ENCODE peak calls at places on chromosomes 13 and 19, in seven cellular contexts. V, J, W, Q, F, E and I are unnamed samples.

GRCh38 chr19:11420429-11420893 is 1.3 kb upstream of the RGL3 start:
- DNase-seq in V (no peak), J (no peak), W (no peak), Q (peak), F (peak), E (no peak), I (peak)

GRCh38 chr13:45966715-45967114 is 85.8 kb downstream of the ZC3H13 start:
- DNase-seq in V (no peak), J (no peak), W (no peak), Q (no peak), F (no peak), E (no peak), I (no peak)

GRCh38 chr19:49432141-49433073 is 7.2 kb downstream of the GFY start:
- DNase-seq in V (no peak), J (no peak), W (no peak), Q (no peak), F (no peak), E (no peak), I (no peak)

GRCh38 chr13:54511356-54511755 is 1482.7 kb downstream of the OLFM4 start:
- DNase-seq in V (no peak), J (no peak), W (no peak), Q (no peak), F (no peak), E (no peak), I (no peak)

GRCh38 chr19:16951529-16951928 is 62.7 kb downstream of the F2RL3 start:
- DNase-seq in V (peak), J (no peak), W (no peak), Q (no peak), F (no peak), E (no peak), I (no peak)

GRCh38 chr13:69595181-69595580 is 512.4 kb upstream of the ATXN8OS start:
- DNase-seq in V (no peak), J (no peak), W (no peak), Q (no peak), F (no peak), E (no peak), I (no peak)

GRCh38 chr19:48913114-48913513 is 13.0 kb downstream of the NUCB1 start:
- DNase-seq in V (no peak), J (no peak), W (no peak), Q (no peak), F (no peak), E (no peak), I (no peak)

GRCh38 chr19:49403404-49404187 is 15.5 kb downstream of the KASH5 start:
- DNase-seq in V (no peak), J (no peak), W (no peak), Q (no peak), F (no peak), E (peak), I (no peak)

GRCh38 chr19:5665781-5666513 is 14.4 kb downstream of the MICOS13 start:
- DNase-seq in V (peak), J (no peak), W (no peak), Q (peak), F (peak), E (no peak), I (no peak)

GRCh38 chr13:97946951-97947588 is 6.4 kb upstream of the IPO5 start:
- DNase-seq in V (peak), J (no peak), W (no peak), Q (peak), F (peak), E (peak), I (no peak)

GRCh38 chr13:113652404-113653263 is 5.4 kb downstream of the ATP4B start:
- DNase-seq in V (no peak), J (no peak), W (no peak), Q (no peak), F (no peak), E (no peak), I (no peak)

GRCh38 chr13:19864339-19865309 is 1.2 kb upstream of the ZMYM5 start:
- DNase-seq in V (peak), J (peak), W (no peak), Q (peak), F (peak), E (peak), I (peak)

GRCh38 chr19:38915329-38916321 is 3.6 kb upstream of the CCER2 start:
- DNase-seq in V (no peak), J (no peak), W (peak), Q (no peak), F (no peak), E (no peak), I (no peak)

GRCh38 chr13:47632311-47632710 is 368.8 kb downstream of the SUCLA2 start:
- DNase-seq in V (no peak), J (no peak), W (no peak), Q (no peak), F (no peak), E (no peak), I (no peak)

GRCh38 chr19:32570081-32570785 is 10.8 kb upstream of the PDCD5 start:
- DNase-seq in V (peak), J (peak), W (no peak), Q (peak), F (peak), E (peak), I (peak)

GRCh38 chr19:8988204-8988603 is 22.0 kb downstream of the MUC16 start:
- DNase-seq in V (no peak), J (no peak), W (no peak), Q (no peak), F (no peak), E (no peak), I (no peak)

GRCh38 chr13:27139565-27139964 is 32.0 kb downstream of the USP12 start:
- DNase-seq in V (peak), J (no peak), W (no peak), Q (no peak), F (no peak), E (no peak), I (no peak)

GRCh38 chr13:35157143-35157755 is 215.2 kb downstream of the NBEA start:
- DNase-seq in V (peak), J (peak), W (peak), Q (peak), F (peak), E (peak), I (no peak)

GRCh38 chr13:110638253-110638652 is 22.9 kb downstream of the NAXD start:
- DNase-seq in V (no peak), J (no peak), W (no peak), Q (no peak), F (no peak), E (no peak), I (no peak)

GRCh38 chr13:40406405-40407138 is 259.9 kb downstream of the FOXO1 start:
- DNase-seq in V (peak), J (no peak), W (no peak), Q (peak), F (peak), E (peak), I (no peak)

GRCh38 chr13:74191036-74191809 is 57.0 kb upstream of the KLF12 start:
- DNase-seq in V (no peak), J (no peak), W (no peak), Q (no peak), F (no peak), E (no peak), I (no peak)

GRCh38 chr13:36344173-36344572 is 2.0 kb downstream of the SPART start:
- DNase-seq in V (peak), J (no peak), W (no peak), Q (peak), F (peak), E (no peak), I (no peak)

GRCh38 chr13:93963266-93964131 is 516.0 kb downstream of the DCT start:
- DNase-seq in V (no peak), J (no peak), W (no peak), Q (peak), F (peak), E (peak), I (no peak)

GRCh38 chr13:70385852-70386251 is 277.6 kb upstream of the KLHL1 start:
- DNase-seq in V (no peak), J (no peak), W (no peak), Q (no peak), F (no peak), E (no peak), I (no peak)

GRCh38 chr19:31338069-31338767 is 11.0 kb downstream of the TSHZ3 start:
- DNase-seq in V (no peak), J (peak), W (no peak), Q (peak), F (peak), E (no peak), I (peak)

GRCh38 chr19:4911786-4912672 is 2.7 kb downstream of the UHRF1 start:
- DNase-seq in V (peak), J (peak), W (peak), Q (peak), F (peak), E (peak), I (peak)

GRCh38 chr13:23715092-23715761 is 145.0 kb downstream of the TNFRSF19 start:
- DNase-seq in V (no peak), J (no peak), W (no peak), Q (no peak), F (no peak), E (no peak), I (no peak)

GRCh38 chr19:29542776-29543175 is 17.0 kb downstream of the VSTM2B start:
- DNase-seq in V (no peak), J (no peak), W (no peak), Q (no peak), F (no peak), E (no peak), I (no peak)

GRCh38 chr13:30572859-30573275 is 44.9 kb upstream of the USPL1 start:
- DNase-seq in V (peak), J (no peak), W (no peak), Q (peak), F (peak), E (no peak), I (no peak)

GRCh38 chr19:39409886-39410619 is 2.4 kb upstream of the PLEKHG2 start:
- DNase-seq in V (no peak), J (no peak), W (no peak), Q (peak), F (peak), E (no peak), I (peak)

GRCh38 chr13:21176195-21176981 is at the start of the genes MRPL57 and SKA3:
- DNase-seq in V (peak), J (peak), W (peak), Q (peak), F (peak), E (peak), I (peak)
- TF ChIP-seq CTCF in V (no peak), J (peak), W (no peak), Q (no peak), F (peak), E (no peak), I (peak)

DNA sequence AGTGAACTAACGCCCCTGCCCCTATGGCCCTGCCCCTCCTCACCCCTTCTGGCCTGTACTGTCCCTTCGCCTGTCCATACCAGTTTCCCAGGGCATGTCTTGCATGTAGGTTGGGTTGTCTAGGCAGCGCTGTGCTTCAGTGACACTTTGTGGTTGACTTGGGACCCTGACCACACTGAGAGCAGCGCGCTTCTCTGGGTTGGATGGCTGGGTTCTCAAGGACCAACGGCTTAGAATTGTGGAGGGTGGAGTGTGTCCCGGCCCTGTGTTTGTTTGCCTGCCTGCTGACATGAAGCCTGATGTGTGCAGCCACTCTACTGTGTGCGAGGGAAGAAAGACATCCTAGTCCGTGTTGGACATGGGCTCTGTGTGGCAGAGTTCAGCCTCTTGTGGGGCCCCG is 15.9 kb downstream of the GATAD2A start:
- DNase-seq in V (no peak), J (no peak), W (no peak), Q (no peak), F (no peak), E (no peak), I (no peak)
- TF ChIP-seq CTCF in V (no peak), J (no peak), W (no peak), Q (no peak), F (no peak), E (no peak), I (no peak)

DNA sequence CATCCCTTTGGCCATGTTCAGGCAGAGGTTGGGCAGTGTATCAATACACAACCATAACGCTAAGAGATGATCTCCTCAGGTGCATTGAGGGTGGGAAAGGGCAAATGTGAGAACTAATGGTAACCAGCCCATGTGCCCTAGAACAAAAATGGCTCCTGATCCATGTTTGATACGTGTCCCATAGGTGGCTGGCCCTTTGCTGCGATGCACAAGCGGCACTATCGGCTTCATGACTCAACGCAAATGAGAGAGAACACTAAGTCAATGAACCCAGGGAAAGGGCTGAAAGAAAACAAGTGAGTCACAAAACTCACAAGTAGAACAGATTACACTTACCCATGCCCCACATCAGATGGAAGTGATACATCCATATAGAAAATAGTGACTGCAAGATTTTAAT is 201.7 kb downstream of the ABCC4 start:
- DNase-seq in V (peak), J (no peak), W (no peak), Q (peak), F (peak), E (no peak), I (no peak)
- TF ChIP-seq CTCF in V (no peak), J (no peak), W (no peak), Q (no peak), F (no peak), E (no peak), I (no peak)

GRCh38 chr19:12546068-12546467 is 5.2 kb downstream of the ZNF564 start:
- DNase-seq in V (no peak), J (no peak), W (no peak), Q (no peak), F (no peak), E (no peak), I (no peak)

GRCh38 chr19:12545267-12545666 is 6.0 kb downstream of the ZNF564 start:
- DNase-seq in V (no peak), J (no peak), W (no peak), Q (no peak), F (no peak), E (no peak), I (no peak)

GRCh38 chr19:12555456-12555930 is 4.2 kb upstream of the ZNF564 start:
- DNase-seq in V (no peak), J (no peak), W (no peak), Q (no peak), F (no peak), E (no peak), I (no peak)

GRCh38 chr19:12546903-12547302 is 4.4 kb downstream of the ZNF564 start:
- DNase-seq in V (no peak), J (no peak), W (no peak), Q (no peak), F (no peak), E (no peak), I (no peak)

DNA sequence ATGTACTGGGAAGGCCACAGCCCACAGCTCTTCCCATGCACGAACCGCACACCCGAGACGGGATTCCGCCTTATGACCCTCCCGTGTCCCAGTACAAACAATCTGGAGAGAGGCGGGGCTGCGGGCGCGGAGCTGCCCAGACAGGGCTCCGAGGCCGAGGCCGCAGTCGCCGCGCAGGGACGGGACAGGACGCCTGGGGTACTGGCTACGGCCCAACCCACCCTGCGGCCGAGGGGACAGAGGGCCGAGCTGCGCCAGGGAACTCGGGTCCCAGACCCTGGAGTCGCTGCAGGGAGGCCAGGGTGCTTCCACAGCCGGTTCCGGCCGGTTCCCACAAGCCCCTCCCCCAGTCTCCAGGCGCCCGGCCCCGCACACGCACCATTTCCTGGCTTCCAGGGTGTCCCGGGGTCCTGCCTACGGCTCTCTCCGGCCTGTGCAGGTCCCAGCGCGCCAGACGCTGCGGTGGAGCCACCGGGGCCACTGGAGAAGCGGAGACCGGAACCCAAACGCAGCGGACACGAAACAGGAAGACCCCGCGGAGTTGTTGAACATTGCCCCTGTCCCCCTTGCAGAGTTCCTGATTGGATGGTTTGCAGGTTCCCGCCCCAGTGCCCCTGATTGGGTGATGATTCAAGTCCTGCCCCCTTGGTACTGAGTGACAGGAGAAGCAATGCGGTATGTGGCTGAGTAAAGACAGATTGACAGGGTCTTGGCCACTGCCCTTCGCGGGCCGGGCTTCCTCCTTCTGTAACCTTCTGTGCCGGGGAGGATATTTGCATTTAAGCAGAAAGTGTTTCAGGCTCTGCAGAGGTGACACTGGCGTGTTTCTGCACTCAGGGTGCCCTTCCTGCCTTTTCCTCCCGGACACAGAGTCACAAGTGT is at the start of gene ZNF564:
- DNase-seq in V (peak), J (peak), W (peak), Q (peak), F (peak), E (peak), I (peak)
- TF ChIP-seq CTCF in V (no peak), J (peak), W (no peak), Q (no peak), F (no peak), E (no peak), I (no peak)

GRCh38 chr13:44575741-44576395 is at the start of gene TSC22D1:
- DNase-seq in V (peak), J (peak), W (no peak), Q (peak), F (peak), E (no peak), I (no peak)

GRCh38 chr13:44573071-44573470 is 3.1 kb downstream of the TSC22D1 start:
- DNase-seq in V (no peak), J (no peak), W (no peak), Q (no peak), F (no peak), E (no peak), I (no peak)

GRCh38 chr13:44574466-44574855 is 1.7 kb downstream of the TSC22D1 start:
- DNase-seq in V (no peak), J (no peak), W (no peak), Q (no peak), F (peak), E (no peak), I (no peak)

GRCh38 chr13:44575035-44575434 is 1.1 kb downstream of the TSC22D1 start:
- DNase-seq in V (peak), J (no peak), W (no peak), Q (no peak), F (no peak), E (no peak), I (no peak)

DNA sequence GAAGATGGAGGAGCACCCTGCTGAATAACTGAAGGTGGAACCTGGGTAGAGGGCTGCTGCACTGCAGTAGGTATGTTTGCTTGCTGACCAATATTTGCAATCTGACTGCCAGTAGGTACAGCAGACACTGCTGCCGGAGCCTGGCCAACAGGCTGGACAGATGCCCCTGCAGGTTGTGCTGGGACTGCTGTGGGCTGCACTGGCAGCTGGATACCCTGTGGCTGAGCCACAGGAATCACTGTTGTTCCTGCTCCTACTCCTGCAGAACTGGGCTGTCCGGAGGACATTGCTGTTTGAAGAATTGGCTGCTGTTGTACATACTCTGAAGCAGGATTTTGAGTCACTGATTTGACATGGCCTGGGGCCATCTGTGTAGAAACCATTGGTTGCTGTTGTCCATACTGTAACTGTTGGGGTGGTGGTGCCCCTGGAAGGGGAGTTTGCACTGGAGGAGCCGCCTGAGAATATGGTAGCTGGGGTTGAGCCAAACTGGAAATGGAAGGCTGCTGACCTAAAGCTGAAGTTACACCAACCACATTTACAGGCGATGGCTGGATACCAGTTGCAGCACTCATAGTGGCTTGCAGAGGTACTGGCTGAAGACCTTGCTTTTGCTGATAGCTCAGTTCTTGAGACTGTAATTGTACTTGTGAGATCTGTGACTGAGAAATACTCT is 2.2 kb downstream of the TSC22D1 start:
- DNase-seq in V (peak), J (no peak), W (no peak), Q (peak), F (peak), E (peak), I (no peak)
- TF ChIP-seq CTCF in V (peak), J (peak), W (no peak), Q (peak), F (peak), E (peak), I (peak)